ENCODE peak calls at places on chromosome 1, in seven cellular contexts. S, E, O, J, B, A and C are unnamed samples.

GRCh38 chr1:40592107-40592773 is 60.8 kb downstream of the ZNF684 start:
- DNase-seq in E (peak), B (peak), O (no peak), J (peak), A (peak), S (no peak), C (no peak)

GRCh38 chr1:11784993-11785769 is 20.6 kb downstream of the MTHFR start:
- DNase-seq in B (peak), J (peak), A (peak), O (peak), E (peak), S (peak), C (no peak)

GRCh38 chr1:202462342-202463076 is 114.0 kb downstream of the PPP1R12B start:
- DNase-seq in B (no peak), A (no peak), O (no peak), E (no peak), J (no peak), S (no peak), C (no peak)

GRCh38 chr1:43435146-43436145 is 18.3 kb downstream of the HYI start:
- DNase-seq in S (no peak), J (peak), O (peak), E (peak), B (no peak), A (no peak), C (no peak)

GRCh38 chr1:114609826-114610225 is 28.4 kb upstream of the BCAS2 start:
- DNase-seq in B (peak), O (no peak), J (no peak), E (no peak), A (no peak), S (no peak), C (no peak)

GRCh38 chr1:203276408-203276807 is 28.9 kb upstream of the BTG2 start:
- DNase-seq in S (no peak), B (no peak), J (no peak), O (no peak), E (no peak), A (no peak), C (no peak)

GRCh38 chr1:156705321-156705917 is at the start of gene CRABP2:
- DNase-seq in O (peak), A (no peak), S (peak), J (peak), E (peak), B (peak), C (no peak)

GRCh38 chr1:67060811-67061218 is 6.9 kb upstream of the SLC35D1 start:
- DNase-seq in E (peak), O (peak), J (peak), B (peak), S (no peak), A (no peak), C (no peak)